ENCODE peak calls at places on chromosomes 11 and 22, in ten cellular contexts. W is NCI-H1436; T is activated T-cell treated with anti-CD3 and anti-CD28 coated beads, Interleukin-2, amount 50 U/mL, for 72 hours; J is astrocyte of the cerebellum; I is substantia nigra; K is GM23338; N is skeletal muscle cell; L is globus pallidus; Z is RWPE1; Y is ACHN. H is an unnamed sample.

GRCh38 chr11:62054484-62055121 is 69.2 kb upstream of the INCENP start:
- DNase-seq in W (peak; percentile 60), T (peak; percentile 6), J (no peak), I (no peak), K (peak; percentile 45), N (no peak), L (peak; percentile 7), Z (peak; percentile 44), Y (peak; percentile 48), H (peak; percentile 84)

GRCh38 chr11:17014321-17014773 is at the start of gene PLEKHA7:
- DNase-seq in W (no peak), T (peak; percentile 10), J (no peak), I (no peak), K (peak; percentile 51), N (no peak), L (no peak), Z (peak; percentile 12), Y (no peak), H (no peak)

GRCh38 chr11:27965559-27965958 is 142.4 kb downstream of the KIF18A start:
- DNase-seq in W (no peak), T (no peak), J (no peak), I (no peak), K (peak; percentile 70), N (no peak), L (no peak), Z (no peak), Y (no peak), H (no peak)

GRCh38 chr11:20668844-20669832 is at the start of gene NELL1:
- DNase-seq in W (no peak), T (no peak), J (no peak), I (no peak), K (peak; percentile 68), N (no peak), L (no peak), Z (no peak), Y (peak; percentile 4), H (no peak)

GRCh38 chr11:66957971-66958231 is 282 bp downstream of the PC start:
- DNase-seq in W (peak; percentile 50), T (no peak), J (no peak), I (no peak), K (peak; percentile 68), N (no peak), L (no peak), Z (no peak), Y (no peak), H (no peak)

GRCh38 chr11:112161012-112161411 is 2.9 kb downstream of the IL18 start:
- DNase-seq in W (no peak), T (no peak), J (no peak), I (no peak), K (no peak), N (peak; percentile 2), L (no peak), Z (no peak), Y (no peak), H (no peak)

GRCh38 chr11:97345031-97345430 is 955.2 kb downstream of the JRKL start:
- DNase-seq in W (no peak), T (no peak), J (no peak), I (no peak), K (no peak), N (no peak), L (no peak), Z (no peak), Y (no peak), H (peak; percentile 7)

GRCh38 chr22:44288951-44289350 is 23.8 kb downstream of the SHISAL1 start:
- DNase-seq in W (no peak), T (no peak), J (no peak), I (no peak), K (no peak), N (no peak), L (no peak), Z (no peak), Y (no peak), H (peak; percentile 36)

GRCh38 chr11:73414977-73415492 is 38.8 kb downstream of the RELT start:
- DNase-seq in W (no peak), T (no peak), J (no peak), I (no peak), K (no peak), N (peak; percentile 47), L (peak; percentile 77), Z (no peak), Y (no peak), H (no peak)

GRCh38 chr22:42461511-42461910 is 29.3 kb upstream of the NFAM1 start:
- DNase-seq in W (peak; percentile 56), T (no peak), J (no peak), I (no peak), K (peak; percentile 72), N (no peak), L (no peak), Z (no peak), Y (no peak), H (no peak)

H was measured in LNCaP clone FGC.